ENCODE peak calls at places on chromosomes 16 and 17, in nine cellular contexts. One of them, this sample, is unnamed.

GRCh38 chr16:57704905-57705852 is 10.6 kb downstream of the DRC7 start:
- DNase-seq in effector memory CD4-positive, alpha-beta T cell: no peak
- DNase-seq in HS-27A: no peak
- DNase-seq in H9: no peak
- DNase-seq in NCI-H526: no peak
- DNase-seq in RWPE1: no peak
- DNase-seq in HuH-7.5: no peak
- DNase-seq in mesothelial cell of epicardium: no peak
- DNase-seq in testis: no peak
- DNase-seq in this sample: no peak

GRCh38 chr16:74698220-74698619 is 2.4 kb downstream of the MLKL start:
- DNase-seq in effector memory CD4-positive, alpha-beta T cell: no peak
- DNase-seq in HS-27A: no peak
- DNase-seq in H9: no peak
- DNase-seq in NCI-H526: no peak
- DNase-seq in RWPE1: peak
- DNase-seq in HuH-7.5: no peak
- DNase-seq in mesothelial cell of epicardium: no peak
- DNase-seq in testis: no peak
- DNase-seq in this sample: no peak

GRCh38 chr16:87216824-87217205 is 100.4 kb downstream of the C16orf95 start:
- DNase-seq in effector memory CD4-positive, alpha-beta T cell: no peak
- DNase-seq in HS-27A: no peak
- DNase-seq in H9: no peak
- DNase-seq in NCI-H526: no peak
- DNase-seq in RWPE1: no peak
- DNase-seq in HuH-7.5: no peak
- DNase-seq in mesothelial cell of epicardium: no peak
- DNase-seq in testis: no peak
- DNase-seq in this sample: no peak

GRCh38 chr17:6328279-6328678 is 106.6 kb downstream of the AIPL1 start:
- DNase-seq in effector memory CD4-positive, alpha-beta T cell: no peak
- DNase-seq in HS-27A: no peak
- DNase-seq in H9: no peak
- DNase-seq in NCI-H526: no peak
- DNase-seq in RWPE1: peak
- DNase-seq in HuH-7.5: no peak
- DNase-seq in mesothelial cell of epicardium: no peak
- DNase-seq in testis: no peak
- DNase-seq in this sample: no peak

GRCh38 chr17:18246880-18247612 is 11.5 kb downstream of the FLII start:
- DNase-seq in effector memory CD4-positive, alpha-beta T cell: no peak
- DNase-seq in HS-27A: no peak
- DNase-seq in H9: peak
- DNase-seq in NCI-H526: peak
- DNase-seq in RWPE1: peak
- DNase-seq in HuH-7.5: no peak
- DNase-seq in mesothelial cell of epicardium: peak
- DNase-seq in testis: peak
- DNase-seq in this sample: peak

GRCh38 chr16:23557779-23558330 is 328 bp downstream of the UBFD1 start:
- DNase-seq in effector memory CD4-positive, alpha-beta T cell: no peak
- DNase-seq in HS-27A: no peak
- DNase-seq in H9: peak
- DNase-seq in NCI-H526: no peak
- DNase-seq in RWPE1: no peak
- DNase-seq in HuH-7.5: peak
- DNase-seq in mesothelial cell of epicardium: no peak
- DNase-seq in testis: peak
- DNase-seq in this sample: no peak

GRCh38 chr17:67663445-67663844 is 54.3 kb upstream of the NOL11 start:
- DNase-seq in effector memory CD4-positive, alpha-beta T cell: no peak
- DNase-seq in HS-27A: no peak
- DNase-seq in H9: no peak
- DNase-seq in NCI-H526: no peak
- DNase-seq in RWPE1: no peak
- DNase-seq in HuH-7.5: no peak
- DNase-seq in mesothelial cell of epicardium: no peak
- DNase-seq in testis: no peak
- DNase-seq in this sample: no peak

GRCh38 chr17:66691644-66692500 is 143.0 kb upstream of the CACNG5 start:
- DNase-seq in effector memory CD4-positive, alpha-beta T cell: no peak
- DNase-seq in HS-27A: no peak
- DNase-seq in H9: peak
- DNase-seq in NCI-H526: no peak
- DNase-seq in RWPE1: no peak
- DNase-seq in HuH-7.5: no peak
- DNase-seq in mesothelial cell of epicardium: no peak
- DNase-seq in testis: peak
- DNase-seq in this sample: peak

GRCh38 chr17:2961446-2961845 is 102.0 kb downstream of the OR1D5 start:
- DNase-seq in effector memory CD4-positive, alpha-beta T cell: no peak
- DNase-seq in HS-27A: no peak
- DNase-seq in H9: peak
- DNase-seq in NCI-H526: no peak
- DNase-seq in RWPE1: no peak
- DNase-seq in HuH-7.5: no peak
- DNase-seq in mesothelial cell of epicardium: no peak
- DNase-seq in testis: peak
- DNase-seq in this sample: no peak

GRCh38 chr17:81481011-81481799 is 31.4 kb downstream of the ACTG1 start:
- DNase-seq in effector memory CD4-positive, alpha-beta T cell: peak
- DNase-seq in HS-27A: no peak
- DNase-seq in H9: peak
- DNase-seq in NCI-H526: peak
- DNase-seq in RWPE1: peak
- DNase-seq in HuH-7.5: peak
- DNase-seq in mesothelial cell of epicardium: peak
- DNase-seq in testis: peak
- DNase-seq in this sample: peak

GRCh38 chr17:77675411-77675810 is 283.1 kb upstream of the TNRC6C start:
- DNase-seq in effector memory CD4-positive, alpha-beta T cell: no peak
- DNase-seq in HS-27A: no peak
- DNase-seq in H9: no peak
- DNase-seq in NCI-H526: no peak
- DNase-seq in RWPE1: no peak
- DNase-seq in HuH-7.5: no peak
- DNase-seq in mesothelial cell of epicardium: no peak
- DNase-seq in testis: no peak
- DNase-seq in this sample: no peak

GRCh38 chr16:57128787-57129389 is 36.5 kb downstream of the CPNE2 start:
- DNase-seq in effector memory CD4-positive, alpha-beta T cell: no peak
- DNase-seq in HS-27A: no peak
- DNase-seq in H9: no peak
- DNase-seq in NCI-H526: no peak
- DNase-seq in RWPE1: no peak
- DNase-seq in HuH-7.5: no peak
- DNase-seq in mesothelial cell of epicardium: no peak
- DNase-seq in testis: no peak
- DNase-seq in this sample: no peak

GRCh38 chr16:85570735-85571562 is 42.2 kb upstream of the GSE1 start:
- DNase-seq in effector memory CD4-positive, alpha-beta T cell: no peak
- DNase-seq in HS-27A: no peak
- DNase-seq in H9: no peak
- DNase-seq in NCI-H526: no peak
- DNase-seq in RWPE1: no peak
- DNase-seq in HuH-7.5: no peak
- DNase-seq in mesothelial cell of epicardium: no peak
- DNase-seq in testis: peak
- DNase-seq in this sample: no peak

GRCh38 chr16:66928702-66929388 is 3.5 kb upstream of the RRAD start:
- DNase-seq in effector memory CD4-positive, alpha-beta T cell: no peak
- DNase-seq in HS-27A: no peak
- DNase-seq in H9: peak
- DNase-seq in NCI-H526: no peak
- DNase-seq in RWPE1: no peak
- DNase-seq in HuH-7.5: no peak
- DNase-seq in mesothelial cell of epicardium: no peak
- DNase-seq in testis: peak
- DNase-seq in this sample: peak

GRCh38 chr17:79609175-79609589 is 1.7 kb downstream of the RBFOX3 start:
- DNase-seq in effector memory CD4-positive, alpha-beta T cell: no peak
- DNase-seq in HS-27A: no peak
- DNase-seq in H9: no peak
- DNase-seq in NCI-H526: no peak
- DNase-seq in RWPE1: no peak
- DNase-seq in HuH-7.5: no peak
- DNase-seq in mesothelial cell of epicardium: no peak
- DNase-seq in testis: no peak
- DNase-seq in this sample: peak

GRCh38 chr17:77821114-77821513 is 137.4 kb upstream of the TNRC6C start:
- DNase-seq in effector memory CD4-positive, alpha-beta T cell: no peak
- DNase-seq in HS-27A: no peak
- DNase-seq in H9: peak
- DNase-seq in NCI-H526: no peak
- DNase-seq in RWPE1: no peak
- DNase-seq in HuH-7.5: peak
- DNase-seq in mesothelial cell of epicardium: no peak
- DNase-seq in testis: no peak
- DNase-seq in this sample: peak

GRCh38 chr17:46273541-46274236 is 21.2 kb upstream of the LRRC37A start:
- DNase-seq in effector memory CD4-positive, alpha-beta T cell: no peak
- DNase-seq in HS-27A: no peak
- DNase-seq in H9: peak
- DNase-seq in NCI-H526: no peak
- DNase-seq in RWPE1: no peak
- DNase-seq in HuH-7.5: no peak
- DNase-seq in mesothelial cell of epicardium: no peak
- DNase-seq in testis: no peak
- DNase-seq in this sample: no peak

GRCh38 chr17:56172517-56172982 is 19.3 kb downstream of the ANKFN1 start:
- DNase-seq in effector memory CD4-positive, alpha-beta T cell: no peak
- DNase-seq in HS-27A: no peak
- DNase-seq in H9: peak
- DNase-seq in NCI-H526: no peak
- DNase-seq in RWPE1: no peak
- DNase-seq in HuH-7.5: no peak
- DNase-seq in mesothelial cell of epicardium: no peak
- DNase-seq in testis: no peak
- DNase-seq in this sample: peak